ENCODE peak calls at places on chromosomes 12 and 14, in five cellular contexts. T is natural killer cell, C is upper lobe of left lung, W is stomach, A is progenitor cell of endocrine pancreas. U is an unnamed sample.

GRCh38 chr12:116044181-116044580 is 233.3 kb downstream of the MED13L start:
- DNase-seq in T (no peak), C (no peak), W (no peak), A (no peak), U (no peak)

GRCh38 chr12:113270709-113271009 is 49.4 kb downstream of the TPCN1 start:
- DNase-seq in T (no peak), C (peak), W (no peak), A (no peak), U (no peak)

GRCh38 chr12:22935501-22935900 is 310.5 kb downstream of the ETNK1 start:
- DNase-seq in T (no peak), C (no peak), W (no peak), A (no peak), U (no peak)

GRCh38 chr12:11672833-11673232 is 23.4 kb downstream of the ETV6 start:
- DNase-seq in T (no peak), C (peak), W (no peak), A (no peak), U (peak)

GRCh38 chr14:101506211-101506920 is 54.9 kb upstream of the DIO3 start:
- DNase-seq in T (no peak), C (no peak), W (peak), A (no peak), U (no peak)

GRCh38 chr14:51581017-51581881 is 70.5 kb upstream of the FRMD6 start:
- DNase-seq in T (no peak), C (no peak), W (no peak), A (no peak), U (no peak)

GRCh38 chr12:125634813-125635212 is 569.6 kb downstream of the AACS start:
- DNase-seq in T (no peak), C (no peak), W (peak), A (no peak), U (no peak)

GRCh38 chr12:50689437-50689836 is 74.5 kb upstream of the ATF1 start:
- DNase-seq in T (no peak), C (no peak), W (no peak), A (no peak), U (no peak)

GRCh38 chr14:33782923-33783322 is 168.0 kb downstream of the EGLN3 start:
- DNase-seq in T (no peak), C (no peak), W (no peak), A (no peak), U (no peak)

GRCh38 chr14:95063391-95063790 is 93.9 kb downstream of the DICER1 start:
- DNase-seq in T (no peak), C (no peak), W (no peak), A (no peak), U (no peak)

GRCh38 chr14:55715889-55716288 is 135.9 kb downstream of the KTN1 start:
- DNase-seq in T (no peak), C (no peak), W (no peak), A (no peak), U (peak)

GRCh38 chr12:83040991-83041390 is 354.3 kb downstream of the TMTC2 start:
- DNase-seq in T (no peak), C (no peak), W (no peak), A (no peak), U (no peak)

GRCh38 chr12:92244036-92244435 is 98.4 kb upstream of the BTG1 start:
- DNase-seq in T (no peak), C (no peak), W (no peak), A (no peak), U (peak)

GRCh38 chr12:98399532-98399931 is 115.9 kb upstream of the TMPO start:
- DNase-seq in T (peak), C (no peak), W (no peak), A (no peak), U (no peak)

GRCh38 chr14:85531594-85532391 is 1.8 kb downstream of the FLRT2 start:
- DNase-seq in T (no peak), C (peak), W (peak), A (peak), U (peak)

GRCh38 chr14:28759658-28760313 is 6.8 kb upstream of the FOXG1 start:
- DNase-seq in T (no peak), C (no peak), W (no peak), A (no peak), U (no peak)

GRCh38 chr14:67464377-67464776 is 24.1 kb downstream of the TMEM229B start:
- DNase-seq in T (no peak), C (no peak), W (no peak), A (no peak), U (no peak)

GRCh38 chr12:4769073-4769472 is 48.9 kb downstream of the GALNT8 start:
- DNase-seq in T (no peak), C (no peak), W (no peak), A (no peak), U (no peak)

GRCh38 chr12:101738920-101739665 is at the start of gene SYCP3:
- DNase-seq in T (no peak), C (peak), W (no peak), A (no peak), U (no peak)

GRCh38 chr12:123854918-123855317 is 92.8 kb downstream of the DNAH10 start:
- DNase-seq in T (no peak), C (no peak), W (no peak), A (no peak), U (no peak)

GRCh38 chr12:129827102-129827873 is 76.5 kb downstream of the TMEM132D start:
- DNase-seq in T (no peak), C (no peak), W (no peak), A (no peak), U (no peak)

GRCh38 chr12:47717443-47718193 is 7.7 kb downstream of the ENDOU start:
- DNase-seq in T (no peak), C (peak), W (peak), A (peak), U (peak)

GRCh38 chr14:96165493-96166474 is 38.9 kb upstream of the BDKRB2 start:
- DNase-seq in T (no peak), C (no peak), W (no peak), A (no peak), U (no peak)

GRCh38 chr12:72511906-72512305 is 239.7 kb downstream of the TRHDE start:
- DNase-seq in T (no peak), C (no peak), W (no peak), A (no peak), U (no peak)

GRCh38 chr12:53192531-53193021 is 11.9 kb upstream of the CSAD start:
- DNase-seq in T (no peak), C (no peak), W (no peak), A (no peak), U (no peak)

DNA sequence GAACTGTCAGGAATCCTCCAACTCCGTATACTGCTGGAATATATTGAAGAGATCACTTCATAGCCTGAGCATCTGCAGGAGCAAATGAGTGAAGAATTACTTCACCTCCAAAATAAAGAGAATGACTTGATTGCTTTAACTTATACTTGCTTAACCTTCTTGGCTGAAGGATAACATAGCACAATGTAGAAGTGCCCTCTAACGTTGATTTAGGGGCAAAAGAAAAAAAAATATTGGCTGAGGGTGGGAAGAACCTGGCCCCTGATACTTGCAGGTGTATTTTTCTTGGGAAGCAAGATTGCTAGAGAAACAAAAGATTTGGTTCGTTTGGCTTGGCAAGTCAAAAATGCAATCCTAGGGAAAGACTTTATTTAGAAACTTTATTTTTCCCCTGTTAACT is 272.7 kb upstream of the FAR2 start:
- DNase-seq in T (no peak), C (no peak), W (no peak), A (no peak), U (no peak)
- TF ChIP-seq CTCF in T (no peak), C (no peak), W (no peak), A (no peak), U (peak)

GRCh38 chr12:15393037-15393436 is 70.7 kb downstream of the PTPRO start:
- DNase-seq in T (no peak), C (no peak), W (no peak), A (no peak), U (no peak)
- TF ChIP-seq CTCF in T (no peak), C (no peak), W (no peak), A (no peak), U (no peak)

GRCh38 chr12:6367065-6367968 is 8.0 kb downstream of the SCNN1A start:
- DNase-seq in T (no peak), C (no peak), W (no peak), A (no peak), U (peak)
- TF ChIP-seq CTCF in T (peak), C (peak), W (no peak), A (no peak), U (peak)

GRCh38 chr12:105641742-105642141 is 311.3 kb downstream of the C12orf75 start:
- DNase-seq in T (no peak), C (no peak), W (no peak), A (no peak), U (no peak)
- TF ChIP-seq CTCF in T (no peak), C (no peak), W (no peak), A (no peak), U (no peak)

GRCh38 chr12:26273811-26274210 is 78.4 kb downstream of the SSPN start:
- DNase-seq in T (no peak), C (no peak), W (no peak), A (no peak), U (no peak)

GRCh38 chr12:26271889-26272492 is 76.6 kb downstream of the SSPN start:
- DNase-seq in T (no peak), C (peak), W (peak), A (no peak), U (peak)

GRCh38 chr12:26275313-26276257 is 80.2 kb downstream of the SSPN start:
- DNase-seq in T (no peak), C (no peak), W (no peak), A (no peak), U (no peak)

GRCh38 chr12:26276709-26277108 is 81.3 kb downstream of the SSPN start:
- DNase-seq in T (no peak), C (no peak), W (no peak), A (no peak), U (no peak)

DNA sequence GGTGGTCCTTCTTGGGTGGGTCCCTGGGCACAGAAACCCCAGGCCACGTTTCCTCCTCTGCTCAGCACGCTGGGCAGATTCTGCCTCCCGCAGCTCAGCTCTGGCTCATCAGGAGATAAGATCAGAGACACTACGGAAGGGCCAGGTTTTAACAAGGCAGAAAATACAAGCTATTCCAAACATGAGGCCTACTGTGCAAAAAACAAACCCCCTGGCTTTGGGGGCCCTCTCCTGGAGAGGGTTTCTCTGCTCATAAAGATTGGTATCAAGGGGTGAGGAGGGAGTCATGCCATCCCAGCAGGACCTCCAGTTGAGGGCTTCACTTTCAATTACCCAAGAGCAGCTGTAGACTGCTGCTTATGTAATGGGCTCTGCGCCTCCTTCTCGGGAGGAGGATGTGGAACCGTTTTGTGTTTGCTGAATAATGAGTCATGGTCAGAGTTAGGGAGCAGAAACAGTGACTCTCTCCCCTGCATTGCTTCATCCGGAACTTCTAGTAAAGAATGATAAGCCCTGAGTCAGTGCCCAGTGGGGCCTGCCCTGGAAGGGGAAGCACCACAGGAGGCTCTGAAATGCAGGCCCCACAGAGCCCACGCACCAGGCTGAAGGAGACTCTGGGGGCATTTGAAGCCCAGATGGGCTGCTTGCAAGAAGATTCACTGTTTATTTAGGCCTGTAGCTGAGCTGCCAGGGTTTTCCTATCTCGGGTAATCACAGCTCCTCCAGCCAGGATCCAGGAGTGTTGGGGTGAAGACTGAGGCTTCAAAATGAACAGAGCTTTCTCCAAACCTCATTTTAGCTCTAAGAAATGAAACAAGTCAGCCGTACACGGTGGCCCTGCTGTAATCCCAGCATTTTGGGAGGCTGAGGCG is 79.3 kb downstream of the SSPN start:
- DNase-seq in T (no peak), C (no peak), W (peak), A (no peak), U (peak)
- TF ChIP-seq CTCF in T (no peak), C (no peak), W (no peak), A (no peak), U (peak)

GRCh38 chr14:59428581-59429012 is 36.6 kb downstream of the GPR135 start:
- DNase-seq in T (no peak), C (no peak), W (no peak), A (no peak), U (peak)
- TF ChIP-seq CTCF in T (no peak), C (no peak), W (no peak), A (no peak), U (peak)

DNA sequence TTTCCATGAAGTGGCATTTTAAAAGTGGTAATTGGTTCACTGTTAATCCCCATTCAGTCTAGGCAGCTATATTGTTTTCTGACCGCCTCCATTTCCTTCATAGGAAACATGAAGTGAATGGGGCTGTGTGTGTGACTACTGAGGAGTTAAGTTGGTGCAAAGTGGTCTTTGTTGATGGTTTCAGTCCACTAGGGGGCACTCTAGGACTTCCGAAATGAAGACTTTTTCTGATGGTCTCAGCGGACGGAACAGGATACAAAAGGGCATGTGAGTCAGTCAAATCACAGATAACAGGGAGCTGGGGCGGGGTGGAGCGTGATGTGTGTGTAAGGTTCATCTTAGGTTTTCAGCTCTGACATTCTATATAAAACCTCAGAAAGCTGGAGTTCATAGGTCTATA is 240.1 kb upstream of the OR4E1 start:
- DNase-seq in T (peak), C (no peak), W (peak), A (peak), U (peak)
- TF ChIP-seq CTCF in T (peak), C (no peak), W (peak), A (peak), U (peak)

GRCh38 chr12:49364989-49365388 is 2.3 kb upstream of the SPATS2 start:
- DNase-seq in T (no peak), C (no peak), W (no peak), A (no peak), U (peak)

GRCh38 chr12:49365542-49365941 is 1.7 kb upstream of the SPATS2 start:
- DNase-seq in T (no peak), C (no peak), W (no peak), A (no peak), U (peak)

GRCh38 chr12:49368240-49368600 is 958 bp downstream of the SPATS2 start:
- DNase-seq in T (no peak), C (no peak), W (no peak), A (no peak), U (no peak)

GRCh38 chr12:49367381-49368239 is at the start of gene SPATS2:
- DNase-seq in T (peak), C (peak), W (no peak), A (no peak), U (no peak)

DNA sequence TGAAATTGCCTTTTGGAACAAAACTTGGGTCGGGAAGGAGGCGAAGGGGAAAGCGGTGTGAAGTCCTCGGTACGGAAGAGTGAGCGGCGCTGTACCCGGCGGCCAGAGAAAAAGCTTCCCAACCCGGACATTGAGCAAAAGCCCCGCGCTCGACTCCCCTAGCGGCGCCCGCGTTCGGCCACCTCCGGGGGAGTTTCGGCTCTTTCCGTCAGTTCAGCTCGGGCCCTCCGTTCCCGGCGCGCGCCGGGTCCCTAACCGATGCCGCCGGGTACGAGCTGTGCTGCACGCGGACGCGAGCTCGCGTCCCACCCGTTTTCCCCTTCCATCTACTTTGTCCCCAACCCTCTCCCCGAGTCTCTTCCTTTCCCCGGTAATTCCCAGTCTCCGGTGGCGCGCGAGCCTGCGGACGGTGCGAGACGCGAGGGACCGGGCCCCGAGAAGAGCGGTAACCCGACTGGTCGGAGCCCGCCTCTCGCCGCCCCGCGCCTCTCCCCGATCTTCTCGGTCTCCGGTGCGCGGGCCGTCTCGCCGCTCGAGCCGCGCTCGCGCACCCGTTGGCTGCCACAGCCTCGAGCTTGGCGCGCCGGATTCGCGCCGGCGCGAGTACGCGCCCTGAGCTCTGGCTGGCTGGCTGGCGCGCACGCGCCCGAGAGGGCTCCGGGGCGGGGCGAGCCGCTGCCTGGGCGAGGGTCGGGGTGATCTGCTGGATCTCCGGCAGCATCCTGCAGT is 446 bp upstream of the SPATS2 start:
- DNase-seq in T (peak), C (peak), W (peak), A (peak), U (peak)
- TF ChIP-seq CTCF in T (no peak), C (no peak), W (peak), A (peak), U (peak)

GRCh38 chr12:49223590-49224369 is 34.9 kb upstream of the TUBA1A start:
- DNase-seq in T (no peak), C (no peak), W (no peak), A (no peak), U (no peak)

GRCh38 chr12:49228653-49229052 is 36.2 kb upstream of the TUBA1C start:
- DNase-seq in T (no peak), C (no peak), W (no peak), A (no peak), U (no peak)

GRCh38 chr12:49227701-49228100 is 37.2 kb upstream of the TUBA1C start:
- DNase-seq in T (no peak), C (no peak), W (no peak), A (no peak), U (no peak)

GRCh38 chr12:49223122-49223521 is 34.2 kb upstream of the TUBA1A start:
- DNase-seq in T (no peak), C (no peak), W (no peak), A (no peak), U (no peak)

GRCh38 chr12:49225551-49226166 is 36.8 kb upstream of the TUBA1A start:
- DNase-seq in T (no peak), C (peak), W (no peak), A (no peak), U (peak)
- TF ChIP-seq CTCF in T (no peak), C (no peak), W (no peak), A (no peak), U (peak)

U was measured in cardiac muscle cell.